ENCODE peak calls at places on chromosomes 16 and 17, in nine cellular contexts. F is thyroid gland, Z is Peyer's patch, D is tibial nerve, Q is OCI-LY7, G is right lobe of liver, Y is GM06990, A is GM10248, J is heart right ventricle. R is an unnamed sample.

GRCh38 chr17:44222112-44222869 is 2.8 kb upstream of the UBTF start:
- DNase-seq in F (peak; percentile 90), Z (peak; percentile 84), D (peak; percentile 67), Q (peak; percentile 64), G (peak; percentile 87), Y (peak; percentile 66), A (peak; percentile 75), J (peak; percentile 86), R (peak; percentile 44)

GRCh38 chr16:84633622-84634021 is 14.7 kb upstream of the KLHL36 start:
- DNase-seq in F (peak; percentile 92), Z (no peak), D (peak; percentile 77), Q (no peak), G (peak; percentile 67), Y (no peak), A (no peak), J (peak; percentile 85), R (no peak)

GRCh38 chr17:46898364-46898763 is 24.6 kb upstream of the GOSR2 start:
- DNase-seq in F (no peak), Z (no peak), D (no peak), Q (no peak), G (no peak), Y (no peak), A (no peak), J (no peak), R (no peak)

GRCh38 chr16:85125570-85126382 is 13.5 kb upstream of the CIBAR2 start:
- DNase-seq in F (no peak), Z (no peak), D (no peak), Q (no peak), G (no peak), Y (no peak), A (no peak), J (peak; percentile 69), R (no peak)

GRCh38 chr17:2172447-2172938 is 117.6 kb downstream of the HIC1 start:
- DNase-seq in F (no peak), Z (no peak), D (no peak), Q (no peak), G (no peak), Y (no peak), A (no peak), J (peak; percentile 64), R (no peak)

GRCh38 chr17:72822358-72823023 is 270.0 kb downstream of the SLC39A11 start:
- DNase-seq in F (no peak), Z (no peak), D (no peak), Q (no peak), G (no peak), Y (no peak), A (no peak), J (no peak), R (no peak)

GRCh38 chr17:75876190-75876937 is 2.0 kb downstream of the TRIM47 start:
- DNase-seq in F (peak; percentile 84), Z (peak; percentile 81), D (no peak), Q (peak; percentile 96), G (peak; percentile 81), Y (peak; percentile 78), A (peak; percentile 55), J (no peak), R (no peak)

GRCh38 chr17:78707016-78707415 is 75.1 kb downstream of the CYTH1 start:
- DNase-seq in F (no peak), Z (no peak), D (no peak), Q (no peak), G (no peak), Y (no peak), A (no peak), J (no peak), R (no peak)

GRCh38 chr17:73640691-73641090 is 3.6 kb downstream of the SDK2 start:
- DNase-seq in F (no peak), Z (no peak), D (no peak), Q (no peak), G (no peak), Y (no peak), A (no peak), J (no peak), R (no peak)

GRCh38 chr17:80455328-80455710 is 21.1 kb downstream of the NPTX1 start:
- DNase-seq in F (no peak), Z (no peak), D (peak; percentile 26), Q (peak; percentile 64), G (no peak), Y (no peak), A (peak; percentile 78), J (no peak), R (peak; percentile 67)

GRCh38 chr17:40722146-40722720 is 18.7 kb upstream of the KRT24 start:
- DNase-seq in F (no peak), Z (no peak), D (no peak), Q (no peak), G (no peak), Y (no peak), A (no peak), J (no peak), R (no peak)

GRCh38 chr17:68592667-68593330 is 8.4 kb downstream of the FAM20A start:
- DNase-seq in F (no peak), Z (no peak), D (no peak), Q (no peak), G (no peak), Y (no peak), A (no peak), J (no peak), R (no peak)

GRCh38 chr17:70976447-70976846 is 807.1 kb downstream of the KCNJ2 start:
- DNase-seq in F (no peak), Z (no peak), D (no peak), Q (no peak), G (no peak), Y (no peak), A (no peak), J (no peak), R (no peak)

GRCh38 chr17:48576479-48577309 is 1.5 kb downstream of the HOXB4 start:
- DNase-seq in F (peak; percentile 25), Z (no peak), D (no peak), Q (no peak), G (no peak), Y (no peak), A (no peak), J (no peak), R (no peak)
- TF ChIP-seq CTCF in F (no peak), Z (no peak), D (no peak), Q (no peak), G (no peak), Y (no peak), A (no peak), J (no peak), R (no peak)

GRCh38 chr16:89357055-89357454 is 133.3 kb downstream of the ANKRD11 start:
- DNase-seq in F (no peak), Z (no peak), D (no peak), Q (no peak), G (no peak), Y (no peak), A (no peak), J (no peak), R (no peak)
- TF ChIP-seq CTCF in F (no peak), Z (no peak), D (no peak), Q (peak; percentile 35), G (no peak), Y (peak; percentile 9), A (peak; percentile 5), J (no peak), R (no peak)

DNA sequence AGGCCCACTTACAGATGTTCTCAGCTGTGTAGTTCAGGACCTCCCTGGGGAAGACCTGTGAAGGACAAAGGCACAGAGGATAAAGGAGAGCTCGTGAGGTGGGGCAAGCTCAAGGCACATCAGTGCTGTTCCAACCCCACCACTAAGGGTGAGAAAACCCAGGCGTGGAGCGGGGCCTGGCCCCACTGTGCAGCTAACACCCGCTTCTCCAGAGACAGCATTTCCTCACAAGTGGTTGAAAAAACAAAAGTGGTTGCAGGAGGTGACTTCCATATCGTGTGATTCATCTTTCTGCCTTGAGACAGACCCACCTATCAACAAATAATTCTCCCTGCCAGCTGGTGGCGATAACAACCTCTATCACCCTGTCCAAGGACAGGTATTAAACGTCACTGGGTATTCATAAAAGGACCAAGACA is 30.0 kb downstream of the SNN start:
- DNase-seq in F (no peak), Z (no peak), D (no peak), Q (peak; percentile 37), G (no peak), Y (no peak), A (no peak), J (no peak), R (no peak)
- TF ChIP-seq CTCF in F (no peak), Z (no peak), D (no peak), Q (peak; percentile 66), G (no peak), Y (no peak), A (no peak), J (no peak), R (no peak)

DNA sequence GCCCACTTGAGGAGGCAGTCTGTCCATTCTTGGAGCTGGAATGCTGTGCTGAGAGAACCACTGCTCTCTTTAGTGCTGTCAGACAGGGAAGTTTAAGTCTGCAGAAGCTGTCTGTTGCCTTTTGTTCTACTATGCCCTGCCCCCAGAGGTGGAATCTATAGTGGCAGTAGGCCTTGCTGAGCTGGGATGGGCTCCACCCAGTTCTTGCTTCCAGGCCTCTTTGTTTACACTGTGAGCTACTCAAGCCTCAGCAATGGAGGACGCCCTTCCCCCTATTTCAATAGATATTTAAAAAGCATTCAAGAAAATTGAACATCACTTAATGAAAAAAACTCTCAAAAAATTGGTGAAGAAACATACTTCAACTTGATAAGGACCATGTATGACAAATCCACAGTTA is 313.5 kb downstream of the PHKB start:
- DNase-seq in F (no peak), Z (no peak), D (no peak), Q (no peak), G (no peak), Y (no peak), A (no peak), J (no peak), R (no peak)
- TF ChIP-seq CTCF in F (no peak), Z (no peak), D (no peak), Q (no peak), G (no peak), Y (no peak), A (no peak), J (no peak), R (no peak)

R was measured in mesothelial cell of epicardium.